ENCODE peak calls at places on chromosomes 5 and 9, in six cellular contexts. M is IMR-90, I is lower lobe of right lung, U is SJCRH30, G is Karpas-422, D is heart right ventricle. V is an unnamed sample.

GRCh38 chr5:386432-387341 is 56.3 kb upstream of the EXOC3 start:
- DNase-seq in M (peak), D (no peak), U (no peak), I (no peak), G (no peak), V (no peak)

GRCh38 chr5:77172713-77173328 is 37.7 kb upstream of the PDE8B start:
- DNase-seq in D (no peak), I (no peak), M (no peak), U (no peak), G (no peak), V (no peak)

GRCh38 chr9:27791311-27791710 is 218.0 kb upstream of the C9orf72 start:
- DNase-seq in D (no peak), I (no peak), U (peak), M (no peak), G (no peak), V (no peak)

GRCh38 chr5:146962801-146963355 is 84.3 kb upstream of the PPP2R2B start:
- DNase-seq in D (no peak), U (no peak), I (no peak), M (peak), G (no peak), V (peak)

GRCh38 chr9:131270171-131271015 is 5.9 kb downstream of the FAM78A start:
- DNase-seq in I (peak), U (no peak), M (no peak), G (peak), D (peak), V (no peak)

GRCh38 chr9:87337335-87338074 is 160.2 kb upstream of the DAPK1 start:
- DNase-seq in D (no peak), I (no peak), M (no peak), U (peak), G (no peak), V (no peak)

GRCh38 chr9:110575952-110576351 is 3.6 kb downstream of the SVEP1 start:
- DNase-seq in M (no peak), I (no peak), G (no peak), D (no peak), U (no peak), V (no peak)

GRCh38 chr5:123181394-123181801 is 92.4 kb downstream of the PRDM6 start:
- DNase-seq in U (no peak), I (no peak), D (no peak), M (peak), G (no peak), V (no peak)

GRCh38 chr5:38574009-38574408 is 17.6 kb upstream of the LIFR start:
- DNase-seq in I (no peak), D (no peak), M (no peak), G (no peak), U (no peak), V (no peak)

GRCh38 chr5:144187699-144188294 is 17.1 kb downstream of the KCTD16 start:
- DNase-seq in G (peak), M (peak), I (peak), D (no peak), U (peak), V (peak)

GRCh38 chr5:16759147-16759800 is 142.5 kb upstream of the RETREG1 start:
- DNase-seq in G (no peak), I (no peak), D (no peak), M (peak), U (no peak), V (no peak)

GRCh38 chr5:74885170-74885569 is 19.0 kb upstream of the FAM169A start:
- DNase-seq in D (no peak), U (no peak), M (no peak), I (no peak), G (no peak), V (no peak)

GRCh38 chr5:126454081-126454480 is 30.9 kb downstream of the GRAMD2B start:
- DNase-seq in D (peak), I (no peak), U (peak), M (no peak), G (no peak), V (no peak)

GRCh38 chr5:27619982-27620381 is 581.6 kb upstream of the CDH9 start:
- DNase-seq in U (no peak), D (no peak), I (no peak), M (no peak), G (no peak), V (no peak)

GRCh38 chr5:119411935-119412623 is 40.2 kb upstream of the HSD17B4 start:
- DNase-seq in D (peak), U (peak), G (peak), M (peak), I (no peak), V (no peak)

GRCh38 chr5:53594419-53594818 is 34.0 kb downstream of the NDUFS4 start:
- DNase-seq in D (no peak), G (no peak), U (no peak), M (no peak), I (no peak), V (no peak)

GRCh38 chr9:108316633-108317032 is 539.2 kb downstream of the ACTL7B start:
- DNase-seq in D (no peak), U (no peak), M (no peak), G (no peak), I (no peak), V (no peak)

GRCh38 chr5:107401470-107402085 is 269.2 kb downstream of the EFNA5 start:
- DNase-seq in I (no peak), D (no peak), U (peak), G (no peak), M (no peak), V (no peak)

GRCh38 chr5:68343421-68343826 is 127.9 kb downstream of the PIK3R1 start:
- DNase-seq in D (no peak), M (peak), G (no peak), I (no peak), U (no peak), V (peak)

GRCh38 chr9:92141144-92142129 is 26.2 kb upstream of the SPTLC1 start:
- DNase-seq in G (no peak), U (no peak), M (no peak), I (no peak), D (peak), V (no peak)

GRCh38 chr5:38237681-38238080 is 20.7 kb upstream of the EGFLAM start:
- DNase-seq in M (no peak), U (no peak), D (no peak), G (no peak), I (no peak), V (no peak)

GRCh38 chr5:150632305-150633160 is 7.9 kb upstream of the SYNPO start:
- DNase-seq in U (no peak), I (no peak), M (peak), D (peak), G (no peak), V (no peak)

GRCh38 chr9:115855458-115856133 is 298.0 kb upstream of the PAPPA start:
- DNase-seq in G (no peak), D (no peak), M (peak), I (no peak), U (peak), V (no peak)

GRCh38 chr9:110426052-110426709 is 88.5 kb upstream of the TXNDC8 start:
- DNase-seq in G (no peak), I (no peak), U (peak), D (no peak), M (peak), V (no peak)

GRCh38 chr5:61468483-61468865 is 136.4 kb downstream of the ZSWIM6 start:
- DNase-seq in I (no peak), D (no peak), M (no peak), G (no peak), U (no peak), V (no peak)

GRCh38 chr9:127053057-127053821 is 69.2 kb downstream of the ANGPTL2 start:
- DNase-seq in I (no peak), U (no peak), M (no peak), G (no peak), D (peak), V (no peak)

GRCh38 chr5:76615759-76616158 is 7.4 kb downstream of the F2RL2 start:
- DNase-seq in G (no peak), M (peak), D (no peak), U (no peak), I (no peak), V (no peak)

DNA sequence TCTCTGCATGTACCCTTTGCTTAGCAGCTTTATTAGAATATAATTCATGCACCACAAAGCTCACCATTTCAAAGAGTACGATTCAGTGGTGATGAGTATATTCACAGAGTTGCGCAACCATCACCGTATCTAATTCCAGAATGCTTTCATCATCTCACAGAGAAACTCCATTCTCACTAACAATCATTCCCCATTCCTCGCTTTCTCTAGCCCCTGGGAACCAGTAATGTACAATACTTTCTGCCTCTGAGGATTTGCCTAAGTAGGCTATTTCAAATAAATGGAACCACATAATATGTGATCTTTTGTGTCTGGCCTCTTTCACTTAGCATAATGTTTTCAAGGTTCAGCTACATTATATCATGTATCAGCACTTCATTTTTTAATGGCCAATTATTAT is 145.1 kb upstream of the ADAMTS16 start:
- DNase-seq in M (peak), D (no peak), G (no peak), U (peak), I (no peak), V (no peak)
- H3K27ac ChIP-seq in M (no peak), D (no peak), G (no peak), U (no peak), I (no peak), V (no peak)

DNA sequence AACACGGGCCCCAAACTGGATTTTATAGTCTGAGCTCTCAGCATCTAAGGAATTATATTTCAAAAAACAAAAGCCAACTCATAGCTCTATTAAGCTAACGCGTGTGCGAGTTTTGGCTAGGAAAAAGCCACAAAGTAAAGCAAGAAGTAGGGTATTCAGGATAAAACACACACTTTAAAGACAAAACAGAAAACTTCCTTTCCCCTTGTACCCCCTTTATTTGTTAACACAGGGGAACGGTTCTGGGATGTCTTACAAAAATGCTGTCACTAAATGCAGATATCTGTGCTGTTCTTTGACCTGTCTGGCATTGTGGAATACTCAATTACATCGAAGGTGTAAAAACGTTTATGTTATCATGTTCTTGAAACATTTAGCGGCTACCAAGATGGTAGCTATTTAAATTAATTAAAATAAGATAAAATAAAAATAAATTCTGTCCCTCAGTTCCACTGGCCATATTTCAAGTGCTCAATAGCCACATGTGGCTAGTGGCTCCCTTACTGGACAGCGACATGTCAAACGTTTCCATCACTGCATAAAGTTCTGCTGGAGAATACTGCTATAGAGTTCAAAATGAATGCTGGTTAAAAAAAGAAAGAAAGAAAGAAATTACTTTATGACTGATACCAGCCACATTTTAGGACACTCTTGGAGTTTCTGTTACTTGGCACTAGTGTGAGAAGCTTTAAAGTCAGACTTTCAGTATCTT is 7.2 kb upstream of the MEF2C start:
- DNase-seq in M (no peak), U (no peak), D (no peak), I (no peak), G (no peak), V (no peak)
- H3K27ac ChIP-seq in M (no peak), U (peak), D (peak), I (peak), G (peak), V (no peak)

DNA sequence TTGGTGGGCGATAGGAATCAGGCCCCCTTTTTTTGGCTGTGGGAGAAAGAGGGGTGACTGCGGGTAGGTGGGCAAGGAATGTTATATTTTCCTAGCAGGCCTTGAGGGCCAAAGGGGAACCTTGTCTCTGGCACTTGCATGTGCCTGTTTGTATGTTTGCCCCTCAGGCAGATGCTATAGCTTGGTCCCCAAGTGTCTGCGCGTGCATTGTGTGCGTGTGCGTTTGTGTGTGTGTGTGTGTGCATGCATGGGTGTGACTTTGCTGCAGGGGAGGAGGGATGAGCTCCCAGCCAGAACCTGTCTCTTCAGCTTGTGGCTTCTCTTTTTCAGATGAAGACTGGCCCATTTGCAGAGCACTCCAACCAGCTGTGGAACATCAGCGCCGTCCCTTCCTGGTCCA is 30.9 kb downstream of the PTPA start:
- DNase-seq in I (no peak), G (peak), D (no peak), M (no peak), U (no peak), V (no peak)
- H3K27ac ChIP-seq in I (peak), G (peak), D (peak), M (peak), U (no peak), V (peak)

GRCh38 chr5:168549554-168549953 is 20.4 kb downstream of the FBLL1 start:
- DNase-seq in U (no peak), G (no peak), D (no peak), M (no peak), I (no peak), V (no peak)

GRCh38 chr5:168557389-168557788 is 21.8 kb downstream of the PANK3 start:
- DNase-seq in M (no peak), G (no peak), U (no peak), D (no peak), I (no peak), V (no peak)

GRCh38 chr5:168553377-168554130 is 24.4 kb downstream of the FBLL1 start:
- DNase-seq in G (no peak), D (no peak), I (no peak), U (no peak), M (no peak), V (no peak)

DNA sequence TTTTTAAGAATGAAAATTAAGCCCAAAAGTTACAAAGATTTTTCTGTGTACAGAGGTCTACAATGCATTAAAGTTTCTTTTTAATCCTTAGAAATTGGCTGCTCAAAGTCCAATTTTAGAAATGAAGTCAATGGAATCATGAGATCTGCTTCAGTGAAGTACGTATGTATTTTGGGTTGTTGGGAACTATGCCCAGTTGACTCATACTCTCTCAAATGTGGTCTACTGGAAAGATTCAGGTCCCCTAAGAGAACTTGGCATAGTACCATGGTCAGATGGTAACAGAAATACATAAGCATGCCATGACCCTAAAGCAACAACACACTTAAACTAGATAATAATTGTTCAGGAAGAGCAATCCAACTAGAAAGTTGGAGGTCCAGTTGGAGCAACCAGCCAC is 23.0 kb downstream of the FBLL1 start:
- DNase-seq in U (no peak), M (peak), I (no peak), G (no peak), D (no peak), V (no peak)
- H3K27ac ChIP-seq in U (no peak), M (no peak), I (no peak), G (no peak), D (peak), V (no peak)

DNA sequence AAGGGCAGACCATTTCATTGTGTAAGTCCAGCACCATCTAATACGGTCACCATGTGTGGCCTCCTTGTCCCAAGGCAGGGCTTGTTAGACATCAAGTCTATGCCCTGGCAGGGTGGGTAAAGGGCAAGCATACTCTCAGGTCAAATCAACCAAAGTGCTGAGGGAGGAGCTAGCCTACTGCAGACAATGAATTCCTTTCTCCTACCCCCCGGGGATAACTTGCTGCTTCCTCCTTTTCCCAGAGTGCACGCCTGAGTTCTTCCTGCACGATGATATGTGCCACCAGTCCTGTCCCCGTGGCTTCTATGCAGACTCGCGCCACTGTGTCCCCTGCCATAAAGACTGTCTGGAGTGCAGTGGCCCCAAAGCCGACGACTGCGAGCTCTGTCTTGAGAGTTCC is 71.4 kb downstream of the RFK start:
- DNase-seq in U (no peak), M (no peak), I (no peak), G (no peak), D (no peak), V (no peak)
- H3K27ac ChIP-seq in U (no peak), M (no peak), I (no peak), G (no peak), D (no peak), V (no peak)